ENCODE peak calls at places on chromosomes 4 and X, in six cellular contexts. V, C, N, J, L and B are unnamed samples.
A peak's percentile ranks its signal among the peaks of the same experiment; 100 is the strongest.

GRCh38 chr4:15996773-15997172 is 33.8 kb upstream of the FGFBP2 start:
- DNase-seq in L (no peak), C (no peak), V (no peak), N (no peak), J (no peak), B (no peak)

GRCh38 chrX:149539283-149540132 is 1.3 kb upstream of the EOLA1 start:
- DNase-seq in N (peak; percentile 85), V (peak; percentile 63), J (peak; percentile 76), L (peak; percentile 67), C (peak; percentile 89), B (peak; percentile 92)

GRCh38 chrX:56994375-56995270 is 718 bp downstream of the SPIN3 start:
- DNase-seq in L (peak; percentile 21), N (no peak), V (no peak), C (peak; percentile 0), J (no peak), B (peak; percentile 2)

GRCh38 chr4:30605616-30606015 is 114.6 kb upstream of the PCDH7 start:
- DNase-seq in N (no peak), J (no peak), L (no peak), C (no peak), V (no peak), B (no peak)

GRCh38 chr4:109600431-109600830 is 40.4 kb downstream of the MCUB start:
- DNase-seq in C (no peak), L (no peak), J (no peak), N (no peak), V (no peak), B (no peak)

GRCh38 chr4:40687676-40688389 is 58.2 kb upstream of the RBM47 start:
- DNase-seq in V (no peak), N (peak; percentile 14), L (no peak), C (peak; percentile 81), J (no peak), B (no peak)

GRCh38 chrX:17692709-17693346 is 44.5 kb upstream of the SCML1 start:
- DNase-seq in C (peak; percentile 67), L (no peak), J (no peak), V (peak; percentile 24), N (peak; percentile 37), B (peak; percentile 48)

GRCh38 chr4:1330761-1331590 is 16.0 kb upstream of the UVSSA start:
- DNase-seq in N (no peak), J (no peak), C (no peak), V (no peak), L (no peak), B (no peak)

GRCh38 chrX:111928457-111928856 is 52.5 kb downstream of the TRPC5OS start:
- DNase-seq in J (no peak), N (no peak), L (no peak), C (no peak), V (no peak), B (no peak)

GRCh38 chr4:146183209-146183608 is 7.7 kb downstream of the LSM6 start:
- DNase-seq in N (no peak), V (no peak), L (no peak), J (no peak), C (no peak), B (no peak)

GRCh38 chr4:62706423-62706822 is 1506.3 kb downstream of the ADGRL3 start:
- DNase-seq in V (no peak), J (no peak), N (no peak), C (no peak), L (no peak), B (no peak)

GRCh38 chr4:71878388-71878787 is 94.5 kb upstream of the GC start:
- DNase-seq in N (no peak), L (no peak), V (no peak), J (no peak), C (no peak), B (no peak)

GRCh38 chrX:40912166-40912565 is 173.1 kb upstream of the USP9X start:
- DNase-seq in J (no peak), N (no peak), C (no peak), V (no peak), L (no peak), B (no peak)

GRCh38 chr4:147328189-147328588 is 152.7 kb upstream of the EDNRA start:
- DNase-seq in N (no peak), J (no peak), C (no peak), V (no peak), L (no peak), B (no peak)

GRCh38 chr4:69823481-69824186 is 36.3 kb downstream of the SULT1E1 start:
- DNase-seq in L (peak; percentile 5), C (peak; percentile 58), V (peak; percentile 33), N (peak; percentile 65), J (no peak), B (peak; percentile 80)

GRCh38 chr4:10554694-10555093 is 97.5 kb upstream of the ZNF518B start:
- DNase-seq in V (peak; percentile 49), L (peak; percentile 74), C (peak; percentile 81), J (peak; percentile 5), N (peak; percentile 79), B (peak; percentile 75)

GRCh38 chr4:112908511-112908910 is 140.9 kb upstream of the ANK2 start:
- DNase-seq in C (no peak), N (no peak), V (no peak), J (no peak), L (no peak), B (no peak)

GRCh38 chrX:96707829-96708228 is 23.2 kb downstream of the DIAPH2 start:
- DNase-seq in J (no peak), V (no peak), C (no peak), N (no peak), L (no peak), B (no peak)

GRCh38 chr4:154998284-154998683 is 210.2 kb upstream of the NPY2R start:
- DNase-seq in L (no peak), C (peak; percentile 58), V (no peak), J (no peak), N (peak; percentile 43), B (no peak)

GRCh38 chrX:21373637-21374162 is 518 bp upstream of the CNKSR2 start:
- DNase-seq in C (no peak), V (no peak), L (no peak), N (no peak), J (no peak), B (no peak)